ENCODE peak calls at places on chromosomes 5 and 9, in four cellular contexts. A, H, U and R are unnamed samples.

GRCh38 chr9:37998881-37999311 is 70.1 kb downstream of the SHB start:
- DNase-seq in A (no peak), H (no peak), U (no peak), R (no peak)

GRCh38 chr5:16140944-16141343 is 38.6 kb downstream of the MARCHF11 start:
- DNase-seq in A (no peak), H (no peak), U (no peak), R (no peak)

GRCh38 chr5:7850533-7851239 is at the start of gene CFAP90:
- DNase-seq in A (peak; percentile 59), H (no peak), U (no peak), R (no peak)

GRCh38 chr9:99925542-99925941 is 19.1 kb downstream of the STX17 start:
- DNase-seq in A (no peak), H (no peak), U (no peak), R (no peak)

GRCh38 chr9:98429613-98430012 is 174.2 kb upstream of the TBC1D2 start:
- DNase-seq in A (no peak), H (no peak), U (no peak), R (no peak)

GRCh38 chr5:56740000-56740399 is 75.3 kb upstream of the MAP3K1 start:
- DNase-seq in A (no peak), H (no peak), U (no peak), R (no peak)

GRCh38 chr5:157222506-157223230 is 42.0 kb downstream of the ITK start:
- DNase-seq in A (no peak), H (peak; percentile 28), U (peak; percentile 36), R (no peak)

GRCh38 chr5:66689522-66690220 is 93.5 kb downstream of the MAST4 start:
- DNase-seq in A (no peak), H (no peak), U (no peak), R (no peak)

GRCh38 chr9:114433720-114434255 is 46.0 kb upstream of the AKNA start:
- DNase-seq in A (no peak), H (no peak), U (no peak), R (no peak)

GRCh38 chr5:171596391-171596878 is 177.0 kb downstream of the FGF18 start:
- DNase-seq in A (peak; percentile 86), H (peak; percentile 84), U (no peak), R (no peak)

GRCh38 chr5:117776977-117777376 is 1202.4 kb upstream of the SEMA6A start:
- DNase-seq in A (no peak), H (no peak), U (no peak), R (no peak)

GRCh38 chr5:14776640-14777039 is 94.9 kb downstream of the ANKH start:
- DNase-seq in A (no peak), H (no peak), U (no peak), R (no peak)

GRCh38 chr5:140351609-140352334 is 5.4 kb upstream of the HBEGF start:
- DNase-seq in A (no peak), H (peak; percentile 66), U (no peak), R (no peak)

GRCh38 chr5:125294844-125295243 is 548.4 kb upstream of the ZNF608 start:
- DNase-seq in A (no peak), H (no peak), U (no peak), R (no peak)

GRCh38 chr9:120348951-120349429 is 231.0 kb downstream of the CDK5RAP2 start:
- DNase-seq in A (peak; percentile 52), H (peak; percentile 62), U (no peak), R (no peak)

GRCh38 chr9:121735065-121735791 is 83.8 kb downstream of the DAB2IP start:
- DNase-seq in A (no peak), H (no peak), U (no peak), R (no peak)

GRCh38 chr9:13213337-13213736 is 66.2 kb downstream of the MPDZ start:
- DNase-seq in A (no peak), H (peak; percentile 5), U (no peak), R (no peak)

GRCh38 chr5:93677344-93678021 is 63.9 kb downstream of the POU5F2 start:
- DNase-seq in A (peak; percentile 64), H (peak; percentile 72), U (peak; percentile 60), R (no peak)

GRCh38 chr9:107020040-107020530 is 157.1 kb downstream of the ZNF462 start:
- DNase-seq in A (no peak), H (peak; percentile 11), U (peak; percentile 68), R (no peak)

GRCh38 chr5:18113724-18114123 is 479.5 kb downstream of the TAF11L14 start:
- DNase-seq in A (no peak), H (no peak), U (peak; percentile 15), R (no peak)

GRCh38 chr5:160312139-160312959 is at the start of gene CCNJL:
- DNase-seq in A (peak; percentile 66), H (peak; percentile 95), U (no peak), R (no peak)